ENCODE peak calls at places on chromosomes 6 and 20, in nine cellular contexts. One of them, this sample, is unnamed.

GRCh38 chr20:62420846-62421715 is 6.3 kb downstream of the RBBP8NL start:
- DNase-seq in stimulated activated CD4-positive, alpha-beta T cell treated with anti-CD3 and anti-CD28 coated beads, Interleukin-1b, Interleukin-23, amount 100 ng/mL, for 1 hour: no peak
- DNase-seq in mucosa of gallbladder: no peak
- DNase-seq in HepG2: no peak
- DNase-seq in tibial nerve: no peak
- DNase-seq in HFFc6: no peak
- DNase-seq in RKO: no peak
- DNase-seq in stimulated activated CD8-positive, alpha-beta memory T cell treated with anti-CD3 and anti-CD28 coated beads, Interleukin-7, amount 100 ng/mL, for 1 hour: no peak
- DNase-seq in PC-3: no peak
- DNase-seq in this sample: no peak

GRCh38 chr6:2485116-2485515 is 239.7 kb upstream of the GMDS start:
- DNase-seq in PC-3: no peak
- DNase-seq in HFFc6: no peak
- DNase-seq in HepG2: no peak
- DNase-seq in stimulated activated CD4-positive, alpha-beta T cell treated with anti-CD3 and anti-CD28 coated beads, Interleukin-1b, Interleukin-23, amount 100 ng/mL, for 1 hour: no peak
- DNase-seq in stimulated activated CD8-positive, alpha-beta memory T cell treated with anti-CD3 and anti-CD28 coated beads, Interleukin-7, amount 100 ng/mL, for 1 hour: no peak
- DNase-seq in tibial nerve: no peak
- DNase-seq in mucosa of gallbladder: no peak
- DNase-seq in RKO: no peak
- DNase-seq in this sample: no peak

GRCh38 chr6:17820055-17820454 is 113.3 kb upstream of the NUP153 start:
- DNase-seq in stimulated activated CD4-positive, alpha-beta T cell treated with anti-CD3 and anti-CD28 coated beads, Interleukin-1b, Interleukin-23, amount 100 ng/mL, for 1 hour: no peak
- DNase-seq in PC-3: peak; percentile 14
- DNase-seq in mucosa of gallbladder: no peak
- DNase-seq in RKO: peak; percentile 45
- DNase-seq in HFFc6: no peak
- DNase-seq in HepG2: peak; percentile 32
- DNase-seq in tibial nerve: no peak
- DNase-seq in stimulated activated CD8-positive, alpha-beta memory T cell treated with anti-CD3 and anti-CD28 coated beads, Interleukin-7, amount 100 ng/mL, for 1 hour: no peak
- DNase-seq in this sample: no peak

GRCh38 chr6:83853178-83853967 is at the start of gene RIPPLY2:
- DNase-seq in HepG2: no peak
- DNase-seq in HFFc6: no peak
- DNase-seq in tibial nerve: no peak
- DNase-seq in PC-3: no peak
- DNase-seq in RKO: no peak
- DNase-seq in stimulated activated CD4-positive, alpha-beta T cell treated with anti-CD3 and anti-CD28 coated beads, Interleukin-1b, Interleukin-23, amount 100 ng/mL, for 1 hour: no peak
- DNase-seq in mucosa of gallbladder: no peak
- DNase-seq in stimulated activated CD8-positive, alpha-beta memory T cell treated with anti-CD3 and anti-CD28 coated beads, Interleukin-7, amount 100 ng/mL, for 1 hour: no peak
- DNase-seq in this sample: peak; percentile 73

GRCh38 chr20:40511478-40511877 is 177.6 kb downstream of the MAFB start:
- DNase-seq in HepG2: no peak
- DNase-seq in RKO: no peak
- DNase-seq in mucosa of gallbladder: no peak
- DNase-seq in PC-3: no peak
- DNase-seq in tibial nerve: peak; percentile 24
- DNase-seq in HFFc6: no peak
- DNase-seq in stimulated activated CD4-positive, alpha-beta T cell treated with anti-CD3 and anti-CD28 coated beads, Interleukin-1b, Interleukin-23, amount 100 ng/mL, for 1 hour: no peak
- DNase-seq in stimulated activated CD8-positive, alpha-beta memory T cell treated with anti-CD3 and anti-CD28 coated beads, Interleukin-7, amount 100 ng/mL, for 1 hour: no peak
- DNase-seq in this sample: peak; percentile 54

GRCh38 chr20:45383131-45383530 is 5.0 kb upstream of the TP53TG5 start:
- DNase-seq in stimulated activated CD8-positive, alpha-beta memory T cell treated with anti-CD3 and anti-CD28 coated beads, Interleukin-7, amount 100 ng/mL, for 1 hour: no peak
- DNase-seq in mucosa of gallbladder: no peak
- DNase-seq in tibial nerve: no peak
- DNase-seq in stimulated activated CD4-positive, alpha-beta T cell treated with anti-CD3 and anti-CD28 coated beads, Interleukin-1b, Interleukin-23, amount 100 ng/mL, for 1 hour: no peak
- DNase-seq in HFFc6: peak; percentile 30
- DNase-seq in RKO: no peak
- DNase-seq in PC-3: peak; percentile 89
- DNase-seq in HepG2: no peak
- DNase-seq in this sample: peak; percentile 10

GRCh38 chr6:14824060-14824834 is 421.6 kb upstream of the JARID2 start:
- DNase-seq in stimulated activated CD4-positive, alpha-beta T cell treated with anti-CD3 and anti-CD28 coated beads, Interleukin-1b, Interleukin-23, amount 100 ng/mL, for 1 hour: no peak
- DNase-seq in HFFc6: no peak
- DNase-seq in RKO: no peak
- DNase-seq in stimulated activated CD8-positive, alpha-beta memory T cell treated with anti-CD3 and anti-CD28 coated beads, Interleukin-7, amount 100 ng/mL, for 1 hour: no peak
- DNase-seq in tibial nerve: no peak
- DNase-seq in mucosa of gallbladder: no peak
- DNase-seq in PC-3: no peak
- DNase-seq in HepG2: no peak
- DNase-seq in this sample: peak; percentile 39

GRCh38 chr6:117477988-117478852 is 4.3 kb upstream of the DCBLD1 start:
- DNase-seq in stimulated activated CD8-positive, alpha-beta memory T cell treated with anti-CD3 and anti-CD28 coated beads, Interleukin-7, amount 100 ng/mL, for 1 hour: no peak
- DNase-seq in mucosa of gallbladder: no peak
- DNase-seq in HepG2: peak; percentile 97
- DNase-seq in stimulated activated CD4-positive, alpha-beta T cell treated with anti-CD3 and anti-CD28 coated beads, Interleukin-1b, Interleukin-23, amount 100 ng/mL, for 1 hour: no peak
- DNase-seq in tibial nerve: no peak
- DNase-seq in RKO: peak; percentile 44
- DNase-seq in PC-3: no peak
- DNase-seq in HFFc6: no peak
- DNase-seq in this sample: peak; percentile 10

GRCh38 chr6:1611322-1611571 is 1.5 kb downstream of the FOXC1 start:
- DNase-seq in HFFc6: no peak
- DNase-seq in stimulated activated CD4-positive, alpha-beta T cell treated with anti-CD3 and anti-CD28 coated beads, Interleukin-1b, Interleukin-23, amount 100 ng/mL, for 1 hour: no peak
- DNase-seq in stimulated activated CD8-positive, alpha-beta memory T cell treated with anti-CD3 and anti-CD28 coated beads, Interleukin-7, amount 100 ng/mL, for 1 hour: no peak
- DNase-seq in HepG2: no peak
- DNase-seq in tibial nerve: no peak
- DNase-seq in mucosa of gallbladder: no peak
- DNase-seq in PC-3: peak; percentile 48
- DNase-seq in RKO: no peak
- DNase-seq in this sample: peak; percentile 73

GRCh38 chr20:17014967-17015366 is 211.9 kb upstream of the PCSK2 start:
- DNase-seq in stimulated activated CD8-positive, alpha-beta memory T cell treated with anti-CD3 and anti-CD28 coated beads, Interleukin-7, amount 100 ng/mL, for 1 hour: no peak
- DNase-seq in stimulated activated CD4-positive, alpha-beta T cell treated with anti-CD3 and anti-CD28 coated beads, Interleukin-1b, Interleukin-23, amount 100 ng/mL, for 1 hour: no peak
- DNase-seq in PC-3: no peak
- DNase-seq in RKO: no peak
- DNase-seq in HepG2: no peak
- DNase-seq in tibial nerve: no peak
- DNase-seq in mucosa of gallbladder: no peak
- DNase-seq in HFFc6: no peak
- DNase-seq in this sample: no peak

GRCh38 chr6:152746172-152746553 is 4.4 kb upstream of the VIP start:
- DNase-seq in HFFc6: peak; percentile 46
- DNase-seq in PC-3: peak; percentile 58
- DNase-seq in tibial nerve: no peak
- DNase-seq in HepG2: peak; percentile 69
- DNase-seq in mucosa of gallbladder: no peak
- DNase-seq in stimulated activated CD4-positive, alpha-beta T cell treated with anti-CD3 and anti-CD28 coated beads, Interleukin-1b, Interleukin-23, amount 100 ng/mL, for 1 hour: no peak
- DNase-seq in stimulated activated CD8-positive, alpha-beta memory T cell treated with anti-CD3 and anti-CD28 coated beads, Interleukin-7, amount 100 ng/mL, for 1 hour: no peak
- DNase-seq in RKO: peak; percentile 5
- DNase-seq in this sample: peak; percentile 22

GRCh38 chr6:37698264-37699137 is 818 bp upstream of the MDGA1 start:
- DNase-seq in PC-3: peak; percentile 58
- DNase-seq in mucosa of gallbladder: peak; percentile 37
- DNase-seq in stimulated activated CD8-positive, alpha-beta memory T cell treated with anti-CD3 and anti-CD28 coated beads, Interleukin-7, amount 100 ng/mL, for 1 hour: peak; percentile 41
- DNase-seq in RKO: no peak
- DNase-seq in HFFc6: peak; percentile 40
- DNase-seq in HepG2: no peak
- DNase-seq in stimulated activated CD4-positive, alpha-beta T cell treated with anti-CD3 and anti-CD28 coated beads, Interleukin-1b, Interleukin-23, amount 100 ng/mL, for 1 hour: peak; percentile 33
- DNase-seq in tibial nerve: no peak
- DNase-seq in this sample: peak; percentile 79

GRCh38 chr6:37696841-37697735 is 595 bp downstream of the MDGA1 start:
- DNase-seq in RKO: no peak
- DNase-seq in HFFc6: no peak
- DNase-seq in PC-3: no peak
- DNase-seq in mucosa of gallbladder: no peak
- DNase-seq in stimulated activated CD8-positive, alpha-beta memory T cell treated with anti-CD3 and anti-CD28 coated beads, Interleukin-7, amount 100 ng/mL, for 1 hour: peak; percentile 15
- DNase-seq in tibial nerve: no peak
- DNase-seq in HepG2: no peak
- DNase-seq in stimulated activated CD4-positive, alpha-beta T cell treated with anti-CD3 and anti-CD28 coated beads, Interleukin-1b, Interleukin-23, amount 100 ng/mL, for 1 hour: no peak
- DNase-seq in this sample: peak; percentile 67

GRCh38 chr6:119978274-119978889 is 628.8 kb upstream of the MAN1A1 start:
- DNase-seq in stimulated activated CD8-positive, alpha-beta memory T cell treated with anti-CD3 and anti-CD28 coated beads, Interleukin-7, amount 100 ng/mL, for 1 hour: no peak
- DNase-seq in mucosa of gallbladder: no peak
- DNase-seq in RKO: peak; percentile 13
- DNase-seq in HepG2: peak; percentile 15
- DNase-seq in stimulated activated CD4-positive, alpha-beta T cell treated with anti-CD3 and anti-CD28 coated beads, Interleukin-1b, Interleukin-23, amount 100 ng/mL, for 1 hour: no peak
- DNase-seq in HFFc6: no peak
- DNase-seq in PC-3: peak; percentile 51
- DNase-seq in tibial nerve: no peak
- DNase-seq in this sample: peak; percentile 47

GRCh38 chr20:51840865-51841264 is 38.5 kb upstream of the SALL4 start:
- DNase-seq in HFFc6: no peak
- DNase-seq in stimulated activated CD4-positive, alpha-beta T cell treated with anti-CD3 and anti-CD28 coated beads, Interleukin-1b, Interleukin-23, amount 100 ng/mL, for 1 hour: no peak
- DNase-seq in stimulated activated CD8-positive, alpha-beta memory T cell treated with anti-CD3 and anti-CD28 coated beads, Interleukin-7, amount 100 ng/mL, for 1 hour: no peak
- DNase-seq in HepG2: no peak
- DNase-seq in tibial nerve: no peak
- DNase-seq in mucosa of gallbladder: no peak
- DNase-seq in RKO: no peak
- DNase-seq in PC-3: no peak
- DNase-seq in this sample: no peak

GRCh38 chr6:8549381-8549780 is 114.0 kb upstream of the SLC35B3 start:
- DNase-seq in PC-3: no peak
- DNase-seq in stimulated activated CD4-positive, alpha-beta T cell treated with anti-CD3 and anti-CD28 coated beads, Interleukin-1b, Interleukin-23, amount 100 ng/mL, for 1 hour: no peak
- DNase-seq in tibial nerve: no peak
- DNase-seq in mucosa of gallbladder: no peak
- DNase-seq in HFFc6: no peak
- DNase-seq in HepG2: no peak
- DNase-seq in RKO: no peak
- DNase-seq in stimulated activated CD8-positive, alpha-beta memory T cell treated with anti-CD3 and anti-CD28 coated beads, Interleukin-7, amount 100 ng/mL, for 1 hour: no peak
- DNase-seq in this sample: no peak

GRCh38 chr6:16903470-16903869 is 142.2 kb upstream of the ATXN1 start:
- DNase-seq in stimulated activated CD4-positive, alpha-beta T cell treated with anti-CD3 and anti-CD28 coated beads, Interleukin-1b, Interleukin-23, amount 100 ng/mL, for 1 hour: no peak
- DNase-seq in HepG2: no peak
- DNase-seq in HFFc6: peak; percentile 66
- DNase-seq in mucosa of gallbladder: no peak
- DNase-seq in tibial nerve: no peak
- DNase-seq in PC-3: peak; percentile 30
- DNase-seq in RKO: no peak
- DNase-seq in stimulated activated CD8-positive, alpha-beta memory T cell treated with anti-CD3 and anti-CD28 coated beads, Interleukin-7, amount 100 ng/mL, for 1 hour: no peak
- DNase-seq in this sample: peak; percentile 26

GRCh38 chr20:34404803-34405202 is 41.7 kb downstream of the ITCH start:
- DNase-seq in HFFc6: no peak
- DNase-seq in stimulated activated CD4-positive, alpha-beta T cell treated with anti-CD3 and anti-CD28 coated beads, Interleukin-1b, Interleukin-23, amount 100 ng/mL, for 1 hour: no peak
- DNase-seq in mucosa of gallbladder: no peak
- DNase-seq in tibial nerve: no peak
- DNase-seq in HepG2: no peak
- DNase-seq in RKO: no peak
- DNase-seq in stimulated activated CD8-positive, alpha-beta memory T cell treated with anti-CD3 and anti-CD28 coated beads, Interleukin-7, amount 100 ng/mL, for 1 hour: no peak
- DNase-seq in PC-3: no peak
- DNase-seq in this sample: no peak

GRCh38 chr20:34390769-34391447 is 27.8 kb downstream of the ITCH start:
- DNase-seq in RKO: peak; percentile 92
- DNase-seq in PC-3: peak; percentile 97
- DNase-seq in HFFc6: peak; percentile 96
- DNase-seq in tibial nerve: no peak
- DNase-seq in stimulated activated CD4-positive, alpha-beta T cell treated with anti-CD3 and anti-CD28 coated beads, Interleukin-1b, Interleukin-23, amount 100 ng/mL, for 1 hour: no peak
- DNase-seq in stimulated activated CD8-positive, alpha-beta memory T cell treated with anti-CD3 and anti-CD28 coated beads, Interleukin-7, amount 100 ng/mL, for 1 hour: no peak
- DNase-seq in mucosa of gallbladder: peak; percentile 44
- DNase-seq in HepG2: peak; percentile 85
- DNase-seq in this sample: peak; percentile 85

GRCh38 chr6:14321992-14322772 is 204.6 kb downstream of the CD83 start:
- DNase-seq in HFFc6: no peak
- DNase-seq in PC-3: peak; percentile 34
- DNase-seq in tibial nerve: no peak
- DNase-seq in mucosa of gallbladder: peak; percentile 32
- DNase-seq in stimulated activated CD4-positive, alpha-beta T cell treated with anti-CD3 and anti-CD28 coated beads, Interleukin-1b, Interleukin-23, amount 100 ng/mL, for 1 hour: no peak
- DNase-seq in RKO: no peak
- DNase-seq in HepG2: no peak
- DNase-seq in stimulated activated CD8-positive, alpha-beta memory T cell treated with anti-CD3 and anti-CD28 coated beads, Interleukin-7, amount 100 ng/mL, for 1 hour: no peak
- DNase-seq in this sample: no peak

GRCh38 chr20:24580006-24580405 is 110.6 kb downstream of the SYNDIG1 start:
- DNase-seq in stimulated activated CD4-positive, alpha-beta T cell treated with anti-CD3 and anti-CD28 coated beads, Interleukin-1b, Interleukin-23, amount 100 ng/mL, for 1 hour: no peak
- DNase-seq in tibial nerve: no peak
- DNase-seq in PC-3: no peak
- DNase-seq in stimulated activated CD8-positive, alpha-beta memory T cell treated with anti-CD3 and anti-CD28 coated beads, Interleukin-7, amount 100 ng/mL, for 1 hour: no peak
- DNase-seq in HFFc6: no peak
- DNase-seq in mucosa of gallbladder: no peak
- DNase-seq in RKO: no peak
- DNase-seq in HepG2: no peak
- DNase-seq in this sample: no peak

GRCh38 chr6:55319961-55320690 is 7.1 kb upstream of the GFRAL start:
- DNase-seq in HepG2: no peak
- DNase-seq in RKO: no peak
- DNase-seq in stimulated activated CD4-positive, alpha-beta T cell treated with anti-CD3 and anti-CD28 coated beads, Interleukin-1b, Interleukin-23, amount 100 ng/mL, for 1 hour: no peak
- DNase-seq in mucosa of gallbladder: no peak
- DNase-seq in HFFc6: no peak
- DNase-seq in stimulated activated CD8-positive, alpha-beta memory T cell treated with anti-CD3 and anti-CD28 coated beads, Interleukin-7, amount 100 ng/mL, for 1 hour: no peak
- DNase-seq in PC-3: no peak
- DNase-seq in tibial nerve: no peak
- DNase-seq in this sample: no peak

GRCh38 chr6:48136856-48137255 is 25.9 kb upstream of the PTCHD4 start:
- DNase-seq in tibial nerve: no peak
- DNase-seq in stimulated activated CD4-positive, alpha-beta T cell treated with anti-CD3 and anti-CD28 coated beads, Interleukin-1b, Interleukin-23, amount 100 ng/mL, for 1 hour: no peak
- DNase-seq in HepG2: no peak
- DNase-seq in RKO: no peak
- DNase-seq in PC-3: no peak
- DNase-seq in mucosa of gallbladder: no peak
- DNase-seq in stimulated activated CD8-positive, alpha-beta memory T cell treated with anti-CD3 and anti-CD28 coated beads, Interleukin-7, amount 100 ng/mL, for 1 hour: no peak
- DNase-seq in HFFc6: no peak
- DNase-seq in this sample: peak; percentile 51

GRCh38 chr20:1533059-1533458 is 24.4 kb downstream of the SIRPD start:
- DNase-seq in stimulated activated CD4-positive, alpha-beta T cell treated with anti-CD3 and anti-CD28 coated beads, Interleukin-1b, Interleukin-23, amount 100 ng/mL, for 1 hour: no peak
- DNase-seq in tibial nerve: no peak
- DNase-seq in PC-3: peak; percentile 4
- DNase-seq in stimulated activated CD8-positive, alpha-beta memory T cell treated with anti-CD3 and anti-CD28 coated beads, Interleukin-7, amount 100 ng/mL, for 1 hour: no peak
- DNase-seq in HepG2: no peak
- DNase-seq in mucosa of gallbladder: no peak
- DNase-seq in RKO: no peak
- DNase-seq in HFFc6: no peak
- DNase-seq in this sample: no peak

GRCh38 chr6:157804448-157805327 is 18.4 kb upstream of the SNX9 start:
- DNase-seq in RKO: no peak
- DNase-seq in HepG2: no peak
- DNase-seq in stimulated activated CD4-positive, alpha-beta T cell treated with anti-CD3 and anti-CD28 coated beads, Interleukin-1b, Interleukin-23, amount 100 ng/mL, for 1 hour: no peak
- DNase-seq in PC-3: no peak
- DNase-seq in tibial nerve: no peak
- DNase-seq in mucosa of gallbladder: no peak
- DNase-seq in stimulated activated CD8-positive, alpha-beta memory T cell treated with anti-CD3 and anti-CD28 coated beads, Interleukin-7, amount 100 ng/mL, for 1 hour: no peak
- DNase-seq in HFFc6: no peak
- DNase-seq in this sample: no peak

GRCh38 chr6:117142145-117142544 is 123.2 kb upstream of the VGLL2 start:
- DNase-seq in mucosa of gallbladder: no peak
- DNase-seq in tibial nerve: no peak
- DNase-seq in HFFc6: no peak
- DNase-seq in stimulated activated CD4-positive, alpha-beta T cell treated with anti-CD3 and anti-CD28 coated beads, Interleukin-1b, Interleukin-23, amount 100 ng/mL, for 1 hour: no peak
- DNase-seq in stimulated activated CD8-positive, alpha-beta memory T cell treated with anti-CD3 and anti-CD28 coated beads, Interleukin-7, amount 100 ng/mL, for 1 hour: no peak
- DNase-seq in HepG2: no peak
- DNase-seq in RKO: no peak
- DNase-seq in PC-3: no peak
- DNase-seq in this sample: no peak

GRCh38 chr6:127518710-127519468 is at the start of gene MTCL3:
- DNase-seq in PC-3: no peak
- DNase-seq in mucosa of gallbladder: peak; percentile 42
- DNase-seq in RKO: no peak
- DNase-seq in HFFc6: no peak
- DNase-seq in stimulated activated CD4-positive, alpha-beta T cell treated with anti-CD3 and anti-CD28 coated beads, Interleukin-1b, Interleukin-23, amount 100 ng/mL, for 1 hour: peak; percentile 29
- DNase-seq in tibial nerve: no peak
- DNase-seq in HepG2: no peak
- DNase-seq in stimulated activated CD8-positive, alpha-beta memory T cell treated with anti-CD3 and anti-CD28 coated beads, Interleukin-7, amount 100 ng/mL, for 1 hour: no peak
- DNase-seq in this sample: peak; percentile 88

GRCh38 chr6:54988576-54988975 is 142.0 kb downstream of the FAM83B start:
- DNase-seq in stimulated activated CD8-positive, alpha-beta memory T cell treated with anti-CD3 and anti-CD28 coated beads, Interleukin-7, amount 100 ng/mL, for 1 hour: no peak
- DNase-seq in tibial nerve: no peak
- DNase-seq in RKO: no peak
- DNase-seq in PC-3: peak; percentile 57
- DNase-seq in HFFc6: no peak
- DNase-seq in stimulated activated CD4-positive, alpha-beta T cell treated with anti-CD3 and anti-CD28 coated beads, Interleukin-1b, Interleukin-23, amount 100 ng/mL, for 1 hour: no peak
- DNase-seq in HepG2: no peak
- DNase-seq in mucosa of gallbladder: no peak
- DNase-seq in this sample: no peak

GRCh38 chr6:18422136-18422535 is 35.0 kb downstream of the RNF144B start:
- DNase-seq in stimulated activated CD4-positive, alpha-beta T cell treated with anti-CD3 and anti-CD28 coated beads, Interleukin-1b, Interleukin-23, amount 100 ng/mL, for 1 hour: no peak
- DNase-seq in stimulated activated CD8-positive, alpha-beta memory T cell treated with anti-CD3 and anti-CD28 coated beads, Interleukin-7, amount 100 ng/mL, for 1 hour: no peak
- DNase-seq in HFFc6: no peak
- DNase-seq in mucosa of gallbladder: no peak
- DNase-seq in tibial nerve: no peak
- DNase-seq in RKO: no peak
- DNase-seq in HepG2: peak; percentile 32
- DNase-seq in PC-3: no peak
- DNase-seq in this sample: no peak

GRCh38 chr6:149855741-149856140 is 8.4 kb downstream of the LRP11 start:
- DNase-seq in tibial nerve: no peak
- DNase-seq in HFFc6: no peak
- DNase-seq in PC-3: peak; percentile 47
- DNase-seq in stimulated activated CD4-positive, alpha-beta T cell treated with anti-CD3 and anti-CD28 coated beads, Interleukin-1b, Interleukin-23, amount 100 ng/mL, for 1 hour: no peak
- DNase-seq in HepG2: no peak
- DNase-seq in stimulated activated CD8-positive, alpha-beta memory T cell treated with anti-CD3 and anti-CD28 coated beads, Interleukin-7, amount 100 ng/mL, for 1 hour: no peak
- DNase-seq in mucosa of gallbladder: no peak
- DNase-seq in RKO: no peak
- DNase-seq in this sample: no peak

GRCh38 chr6:47262226-47262625 is 47.5 kb downstream of the TNFRSF21 start:
- DNase-seq in HepG2: no peak
- DNase-seq in RKO: no peak
- DNase-seq in mucosa of gallbladder: no peak
- DNase-seq in PC-3: no peak
- DNase-seq in stimulated activated CD4-positive, alpha-beta T cell treated with anti-CD3 and anti-CD28 coated beads, Interleukin-1b, Interleukin-23, amount 100 ng/mL, for 1 hour: no peak
- DNase-seq in stimulated activated CD8-positive, alpha-beta memory T cell treated with anti-CD3 and anti-CD28 coated beads, Interleukin-7, amount 100 ng/mL, for 1 hour: no peak
- DNase-seq in HFFc6: no peak
- DNase-seq in tibial nerve: no peak
- DNase-seq in this sample: peak; percentile 21